ENCODE peak calls at places on chromosomes 1 and 21, in seven cellular contexts. W, K, M, L, Z, N and V are unnamed samples.

GRCh38 chr1:162854245-162854860 is 6.6 kb downstream of the CCDC190 start:
- DNase-seq in N (peak), L (peak), Z (peak), W (peak), M (peak), K (peak), V (peak)

GRCh38 chr1:214500349-214501055 is 50.9 kb downstream of the PTPN14 start:
- DNase-seq in M (no peak), Z (no peak), N (no peak), W (no peak), L (no peak), K (peak), V (no peak)

GRCh38 chr1:86231076-86231475 is 74.5 kb upstream of the COL24A1 start:
- DNase-seq in M (no peak), W (peak), K (no peak), L (no peak), Z (no peak), N (no peak), V (peak)

GRCh38 chr1:53073899-53074311 is 11.9 kb downstream of the PODN start:
- DNase-seq in L (no peak), W (no peak), Z (no peak), K (no peak), M (no peak), N (no peak), V (no peak)

GRCh38 chr1:94438692-94439276 is 20.6 kb downstream of the ABCD3 start:
- DNase-seq in M (peak), Z (peak), W (no peak), L (no peak), K (no peak), N (no peak), V (no peak)

GRCh38 chr1:235411489-235412486 is 44.6 kb downstream of the TBCE start:
- DNase-seq in M (peak), K (no peak), W (no peak), Z (no peak), N (no peak), L (no peak), V (peak)

GRCh38 chr1:60458111-60458510 is 384.5 kb upstream of the C1orf87 start:
- DNase-seq in M (no peak), K (no peak), L (no peak), N (no peak), Z (no peak), W (no peak), V (no peak)

GRCh38 chr1:244314921-244315544 is 136.7 kb downstream of the ADSS2 start:
- DNase-seq in W (no peak), M (no peak), L (no peak), N (no peak), K (no peak), Z (no peak), V (no peak)

GRCh38 chr1:61642475-61643232 is 82.3 kb downstream of the TM2D1 start:
- DNase-seq in N (peak), W (no peak), M (no peak), K (no peak), L (no peak), Z (no peak), V (no peak)

GRCh38 chr1:155688318-155689121 is at the start of the genes DAP3 and YY1AP1:
- DNase-seq in L (peak), N (peak), W (peak), M (peak), Z (peak), K (peak), V (peak)

GRCh38 chr1:28601696-28602095 is 9.6 kb downstream of the RAB42 start:
- DNase-seq in K (no peak), M (no peak), L (peak), W (peak), N (peak), Z (peak), V (peak)

GRCh38 chr1:119947468-119947867 is 51.2 kb upstream of the ADAM30 start:
- DNase-seq in L (peak), M (no peak), K (no peak), W (peak), N (no peak), Z (peak), V (peak)

GRCh38 chr1:214289574-214290272 is 8.8 kb downstream of the SMYD2 start:
- DNase-seq in Z (peak), L (no peak), N (no peak), W (no peak), M (no peak), K (no peak), V (no peak)

GRCh38 chr1:10575616-10576015 is 100.9 kb downstream of the PEX14 start:
- DNase-seq in W (peak), N (no peak), L (peak), K (no peak), Z (peak), M (no peak), V (peak)

GRCh38 chr1:30250338-30251022 is 472.9 kb downstream of the MATN1 start:
- DNase-seq in Z (no peak), W (no peak), K (no peak), M (no peak), L (no peak), N (no peak), V (no peak)

GRCh38 chr1:1683104-1683905 is 9.3 kb downstream of the SLC35E2B start:
- DNase-seq in Z (no peak), L (no peak), W (no peak), K (peak), M (no peak), N (no peak), V (no peak)

DNA sequence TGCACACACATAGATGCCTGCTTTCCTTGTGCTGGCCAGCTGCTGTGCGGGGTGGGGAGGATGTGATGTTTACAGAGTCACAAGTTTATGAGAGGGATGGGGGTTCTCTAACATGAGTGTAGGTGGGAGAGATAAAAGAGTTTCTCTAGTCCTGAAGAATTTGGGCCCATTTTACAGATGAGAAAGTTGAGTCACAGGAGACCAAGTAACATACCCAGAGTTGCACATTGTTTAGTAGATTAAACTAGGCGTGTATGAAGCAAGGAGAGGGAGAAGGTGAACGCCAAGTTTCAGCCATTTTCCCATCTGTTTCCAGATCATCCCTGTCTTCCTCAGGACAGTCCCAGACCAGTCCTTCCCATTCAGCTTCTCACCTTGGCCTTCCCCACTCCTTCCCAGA is 126.7 kb downstream of the EPHB2 start:
- DNase-seq in L (no peak), N (no peak), M (no peak), K (no peak), W (no peak), Z (no peak), V (no peak)
- TF ChIP-seq CTCF in L (no peak), N (no peak), M (no peak), K (no peak), W (no peak), Z (no peak), V (no peak)

GRCh38 chr1:153922076-153922837 is 515 bp downstream of the GATAD2B start:
- DNase-seq in W (no peak), M (peak), Z (no peak), K (peak), N (peak), L (peak), V (peak)
- TF ChIP-seq CTCF in W (no peak), M (peak), Z (no peak), K (peak), N (no peak), L (peak), V (peak)

DNA sequence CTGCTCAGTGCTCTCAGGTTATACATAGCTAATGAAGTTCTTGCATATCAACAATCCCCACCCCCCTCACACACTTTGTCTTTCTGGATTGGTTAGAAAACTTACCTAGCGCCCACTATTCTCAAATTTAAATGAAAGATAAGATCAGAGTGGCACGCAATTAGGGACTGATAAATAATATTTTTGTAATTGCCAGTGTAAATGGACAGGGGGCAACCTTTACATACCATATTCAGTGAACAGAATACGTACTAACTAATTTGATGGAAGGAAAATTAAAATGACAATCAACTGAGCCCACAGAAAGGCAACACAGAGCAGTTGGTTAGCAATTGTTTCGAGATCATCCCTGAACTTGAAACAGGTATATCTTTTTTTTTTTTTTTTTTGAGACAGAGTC is 11.7 kb downstream of the SELL start:
- DNase-seq in K (no peak), N (no peak), W (no peak), Z (no peak), L (no peak), M (no peak), V (no peak)
- TF ChIP-seq CTCF in K (no peak), N (no peak), W (no peak), Z (no peak), L (no peak), M (peak), V (no peak)

GRCh38 chr1:209353097-209353496 is 230.4 kb upstream of the CAMK1G start:
- DNase-seq in W (no peak), K (no peak), Z (no peak), M (no peak), L (no peak), N (no peak), V (no peak)

GRCh38 chr1:209354840-209355165 is 228.7 kb upstream of the CAMK1G start:
- DNase-seq in N (no peak), K (no peak), W (no peak), Z (no peak), M (no peak), L (no peak), V (peak)

GRCh38 chr1:209354111-209354839 is 229.2 kb upstream of the CAMK1G start:
- DNase-seq in K (peak), L (peak), M (peak), Z (peak), W (peak), N (peak), V (peak)

GRCh38 chr1:209355415-209355814 is 228.1 kb upstream of the CAMK1G start:
- DNase-seq in K (no peak), W (no peak), L (peak), Z (no peak), N (no peak), M (no peak), V (peak)

GRCh38 chr1:209356909-209357498 is 226.5 kb upstream of the CAMK1G start:
- DNase-seq in W (no peak), L (no peak), Z (no peak), N (no peak), K (no peak), M (no peak), V (peak)
- TF ChIP-seq CTCF in W (no peak), L (no peak), Z (no peak), N (no peak), K (no peak), M (no peak), V (peak)

DNA sequence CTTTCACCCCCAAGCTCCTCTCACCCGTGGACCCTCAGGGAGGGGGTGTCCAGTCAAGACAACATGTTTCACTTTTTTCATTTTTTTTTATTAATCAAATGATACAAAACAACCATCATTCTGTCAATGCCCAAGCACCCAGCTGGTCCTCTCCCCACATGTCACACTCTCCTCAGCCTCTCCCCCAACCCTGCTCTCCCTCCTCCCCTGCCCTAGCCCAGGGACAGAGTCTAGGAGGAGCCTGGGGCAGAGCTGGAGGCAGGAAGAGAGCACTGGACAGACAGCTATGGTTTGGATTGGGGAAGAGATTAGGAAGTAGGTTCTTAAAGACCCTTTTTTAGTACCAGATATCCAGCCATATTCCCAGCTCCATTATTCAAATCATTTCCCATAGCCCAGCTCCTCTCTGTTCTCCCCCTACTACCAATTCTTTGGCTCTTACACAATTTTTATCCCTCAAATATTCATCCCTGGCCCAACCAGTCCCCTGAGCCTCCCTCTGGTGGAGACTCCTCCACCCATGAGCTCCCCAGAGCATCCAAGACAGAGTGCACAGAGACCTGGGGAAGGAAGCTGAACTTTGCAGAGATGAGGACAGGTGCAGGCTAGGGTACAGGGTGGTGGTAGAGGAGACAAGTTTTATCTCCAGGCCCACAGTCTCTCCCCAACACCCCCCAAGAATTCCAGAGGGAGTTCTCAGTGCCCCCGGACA is 1.4 kb upstream of the S100A16 start:
- DNase-seq in N (no peak), K (no peak), Z (no peak), M (no peak), L (peak), W (no peak), V (peak)
- TF ChIP-seq CTCF in N (no peak), K (no peak), Z (peak), M (no peak), L (peak), W (peak), V (no peak)

DNA sequence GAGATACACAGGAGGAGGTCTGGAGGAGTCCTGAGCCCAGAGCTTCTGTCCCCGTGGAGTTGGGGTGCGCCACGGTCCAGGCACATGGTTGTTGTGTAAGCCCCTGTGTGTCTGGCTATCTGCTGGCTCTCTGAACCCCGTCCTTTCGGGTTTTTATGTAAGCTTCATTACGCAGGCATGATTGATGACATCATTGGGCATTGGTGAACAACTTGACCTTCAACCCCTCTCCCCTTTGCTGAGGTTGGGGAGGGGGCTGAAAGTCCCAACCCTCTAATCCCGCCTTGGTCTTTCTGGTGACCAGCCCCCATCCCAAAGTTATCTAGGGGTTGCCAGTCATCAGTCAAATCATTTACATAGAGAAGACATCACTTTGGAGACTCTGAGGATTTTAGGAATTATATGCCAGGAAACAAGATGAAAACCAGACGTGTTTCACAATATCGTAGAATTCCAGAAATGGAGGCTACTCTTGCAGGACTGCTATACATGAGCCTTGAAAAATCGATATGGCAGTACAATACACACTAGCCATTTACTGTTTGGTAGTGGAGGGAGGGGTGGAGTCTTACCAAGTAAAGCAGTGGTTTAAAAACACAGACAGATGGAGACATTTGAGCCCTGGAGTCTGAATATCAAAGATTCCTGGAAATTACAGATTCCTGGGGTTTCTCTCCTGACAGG is 69.8 kb upstream of the SCAF4 start:
- DNase-seq in L (no peak), K (no peak), M (peak), N (no peak), W (no peak), Z (no peak), V (no peak)
- TF ChIP-seq CTCF in L (no peak), K (no peak), M (no peak), N (no peak), W (no peak), Z (no peak), V (no peak)

GRCh38 chr1:168381850-168382249 is 101.2 kb downstream of the TBX19 start:
- DNase-seq in K (no peak), W (no peak), L (no peak), N (no peak), M (no peak), Z (no peak), V (no peak)
- TF ChIP-seq CTCF in K (peak), W (no peak), L (no peak), N (peak), M (no peak), Z (no peak), V (peak)

GRCh38 chr21:44380876-44381275 is 27.5 kb downstream of the TRPM2 start:
- DNase-seq in W (no peak), L (no peak), Z (no peak), N (no peak), M (no peak), K (no peak), V (no peak)

GRCh38 chr21:44383216-44383615 is 29.8 kb downstream of the TRPM2 start:
- DNase-seq in N (no peak), L (no peak), K (no peak), M (no peak), Z (no peak), W (no peak), V (no peak)

GRCh38 chr21:44379991-44380865 is 26.8 kb downstream of the TRPM2 start:
- DNase-seq in M (no peak), Z (no peak), N (no peak), K (peak), L (no peak), W (no peak), V (no peak)

GRCh38 chr21:44381874-44382273 is 28.5 kb downstream of the TRPM2 start:
- DNase-seq in N (no peak), K (no peak), Z (no peak), M (no peak), L (no peak), W (no peak), V (no peak)

GRCh38 chr21:44382536-44382935 is 29.1 kb downstream of the TRPM2 start:
- DNase-seq in K (no peak), N (no peak), M (no peak), L (no peak), Z (no peak), W (no peak), V (no peak)
- TF ChIP-seq CTCF in K (no peak), N (no peak), M (no peak), L (no peak), Z (no peak), W (no peak), V (no peak)